ENCODE peak calls at places on chromosomes 7 and 10, in five cellular contexts. K, I, T, G and S are unnamed samples.

GRCh38 chr7:1873070-1873405 is 203.0 kb downstream of the ELFN1 start:
- DNase-seq in T (no peak), K (no peak), I (no peak), G (no peak), S (no peak)

GRCh38 chr10:76615049-76615448 is 1022.6 kb downstream of the KCNMA1 start:
- DNase-seq in G (no peak), I (no peak), K (no peak), T (no peak), S (no peak)

GRCh38 chr10:61617180-61617579 is 45.5 kb upstream of the CABCOCO1 start:
- DNase-seq in G (no peak), I (no peak), T (no peak), K (no peak), S (no peak)

GRCh38 chr10:21497177-21497807 is 28.2 kb downstream of the SKIDA1 start:
- DNase-seq in I (peak; percentile 62), G (peak; percentile 90), T (peak; percentile 86), K (peak; percentile 97), S (peak; percentile 73)

GRCh38 chr7:54986716-54987115 is 32.1 kb upstream of the EGFR start:
- DNase-seq in K (no peak), T (no peak), G (no peak), I (no peak), S (no peak)

GRCh38 chr10:43971306-43971705 is 322.6 kb upstream of the ZNF32 start:
- DNase-seq in K (no peak), T (no peak), I (no peak), G (no peak), S (no peak)

GRCh38 chr7:105673367-105674188 is 92.3 kb upstream of the EFCAB10 start:
- DNase-seq in G (peak; percentile 29), T (no peak), I (no peak), K (no peak), S (no peak)

GRCh38 chr7:105776986-105777910 is 99.2 kb downstream of the ATXN7L1 start:
- DNase-seq in I (peak; percentile 32), K (no peak), G (no peak), T (peak; percentile 66), S (peak; percentile 83)

GRCh38 chr7:102469972-102470825 is 5.4 kb downstream of the LRWD1 start:
- DNase-seq in G (no peak), I (no peak), K (no peak), T (no peak), S (no peak)

GRCh38 chr7:31935115-31935514 is 135.1 kb downstream of the PDE1C start:
- DNase-seq in I (no peak), T (peak; percentile 24), K (no peak), G (no peak), S (no peak)

GRCh38 chr7:112449353-112449752 is 907 bp upstream of the IFRD1 start:
- DNase-seq in T (no peak), I (peak; percentile 47), K (no peak), G (no peak), S (peak; percentile 49)

GRCh38 chr10:44393834-44394547 is 9.1 kb upstream of the CXCL12 start:
- DNase-seq in T (no peak), I (no peak), K (peak; percentile 62), G (no peak), S (no peak)

GRCh38 chr10:123158682-123159081 is 4.5 kb downstream of the BUB3 start:
- DNase-seq in G (no peak), T (no peak), K (no peak), I (no peak), S (no peak)

GRCh38 chr10:58508316-58508715 is 4.4 kb upstream of the BICC1 start:
- DNase-seq in G (no peak), K (no peak), I (peak; percentile 92), T (peak; percentile 94), S (peak; percentile 73)

GRCh38 chr7:112407261-112407660 is 43.0 kb upstream of the IFRD1 start:
- DNase-seq in I (no peak), K (no peak), G (no peak), T (no peak), S (no peak)

GRCh38 chr7:45015313-45015712 is 15.3 kb downstream of the CCM2 start:
- DNase-seq in I (no peak), K (no peak), T (no peak), G (no peak), S (no peak)

GRCh38 chr7:155201325-155202087 is 96.2 kb upstream of the INSIG1 start:
- DNase-seq in T (no peak), K (peak; percentile 68), G (no peak), I (no peak), S (no peak)

GRCh38 chr7:134890246-134891240 is 95.8 kb upstream of the AGBL3 start:
- DNase-seq in I (peak; percentile 57), T (peak; percentile 60), K (no peak), G (peak; percentile 51), S (peak; percentile 90)

GRCh38 chr10:125201108-125201524 is 40.8 kb upstream of the CTBP2 start:
- DNase-seq in K (peak; percentile 56), G (no peak), T (no peak), I (peak; percentile 61), S (peak; percentile 33)

GRCh38 chr7:102046373-102047117 is 229.1 kb downstream of the CUX1 start:
- DNase-seq in G (no peak), K (no peak), T (peak; percentile 5), I (peak; percentile 25), S (peak; percentile 22)

GRCh38 chr7:156640949-156641485 is 443 bp downstream of the RNF32 start:
- DNase-seq in G (no peak), K (no peak), I (peak; percentile 57), T (peak; percentile 29), S (peak; percentile 45)

GRCh38 chr10:7589748-7590147 is 77.0 kb downstream of the ITIH5 start:
- DNase-seq in T (no peak), I (no peak), K (no peak), G (no peak), S (no peak)

GRCh38 chr7:723541-723940 is 3.0 kb upstream of the DNAAF5 start:
- DNase-seq in K (no peak), G (no peak), T (no peak), I (no peak), S (no peak)

GRCh38 chr10:73017955-73018480 is 63.4 kb upstream of the PLA2G12B start:
- DNase-seq in T (peak; percentile 44), G (no peak), I (no peak), K (no peak), S (no peak)

GRCh38 chr7:3712841-3713240 is 411.8 kb downstream of the SDK1 start:
- DNase-seq in T (no peak), K (no peak), G (no peak), I (no peak), S (no peak)

GRCh38 chr7:19969859-19970493 is 196.6 kb upstream of the TMEM196 start:
- DNase-seq in K (no peak), T (peak; percentile 23), I (no peak), G (no peak), S (no peak)

GRCh38 chr7:111438369-111439289 is 123.7 kb downstream of the IMMP2L start:
- DNase-seq in G (no peak), K (no peak), T (peak; percentile 66), I (peak; percentile 84), S (peak; percentile 69)

GRCh38 chr7:115260381-115260780 is 338.5 kb downstream of the MDFIC start:
- DNase-seq in T (peak; percentile 18), I (peak; percentile 51), G (no peak), K (no peak), S (peak; percentile 58)

GRCh38 chr10:21978191-21978862 is 25.2 kb downstream of the DNAJC1 start:
- DNase-seq in G (no peak), T (peak; percentile 24), I (peak; percentile 81), K (no peak), S (peak; percentile 66)

GRCh38 chr10:130138479-130138866 is 2.3 kb downstream of the GLRX3 start:
- DNase-seq in K (no peak), I (peak; percentile 69), T (peak; percentile 29), G (no peak), S (peak; percentile 76)

GRCh38 chr10:49395741-49396665 is at the start of gene DRGX:
- DNase-seq in T (no peak), K (peak; percentile 48), I (no peak), G (no peak), S (no peak)
- H3K4me3 ChIP-seq in T (no peak within 1 kb of the TSS), K (no peak within 1 kb of the TSS), I (no peak within 1 kb of the TSS), G (peak within 1 kb of the TSS; percentile 37), S (no peak within 1 kb of the TSS)

GRCh38 chr7:47356261-47356660 is 225.7 kb downstream of the TNS3 start:
- DNase-seq in K (peak; percentile 12), G (no peak), I (no peak), T (no peak), S (no peak)
- TF ChIP-seq CTCF in K (no peak), G (no peak), I (no peak), T (no peak), S (no peak)

DNA sequence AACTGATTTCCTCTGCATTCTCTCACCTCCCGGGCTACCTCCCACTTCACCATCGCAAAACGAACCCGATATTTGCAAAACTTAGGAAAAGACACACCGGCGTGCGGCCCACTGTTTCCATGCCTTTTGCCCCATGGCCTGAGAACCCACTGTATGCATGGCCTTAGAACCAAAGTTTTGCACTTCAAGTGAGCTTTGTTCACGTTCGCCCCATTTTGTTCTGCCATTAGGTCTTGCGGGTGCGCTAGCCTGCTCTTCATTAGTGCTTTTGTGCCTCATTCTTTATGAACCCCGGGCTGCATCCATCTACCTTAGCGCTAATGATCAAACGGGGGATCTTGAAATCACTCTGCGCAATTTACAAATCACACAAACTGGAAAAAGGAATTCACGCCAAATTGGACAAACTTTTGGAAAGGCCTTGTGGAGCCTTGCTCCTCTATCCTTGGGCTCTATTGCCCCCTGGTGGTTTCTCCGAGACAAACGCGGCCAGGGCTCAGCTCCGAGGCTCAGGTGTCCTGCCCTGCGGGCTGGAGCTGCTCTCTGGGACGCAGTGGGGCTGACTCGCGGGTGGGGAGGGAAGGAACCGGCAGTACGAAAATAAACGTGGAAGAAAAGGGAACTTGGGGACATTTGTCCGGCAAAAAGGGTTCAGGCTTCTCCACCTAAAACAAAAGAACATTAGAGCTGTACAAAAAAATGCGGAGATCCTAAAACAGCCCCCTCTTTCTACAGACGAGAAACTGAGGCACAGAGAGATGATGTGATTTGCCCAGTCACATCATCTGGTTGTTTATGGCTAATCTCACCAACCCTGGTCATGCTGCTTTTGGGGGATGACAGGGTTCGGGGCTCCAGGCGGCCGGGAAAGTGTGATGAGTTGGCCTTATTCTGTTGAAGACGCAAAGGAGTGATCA is 300.4 kb upstream of the NFE2L3 start:
- DNase-seq in I (peak; percentile 76), T (peak; percentile 76), K (peak; percentile 96), G (peak; percentile 73), S (peak; percentile 88)
- H3K4me3 ChIP-seq in I (no peak overlapping the region), T (peak overlapping the region; percentile 7), K (no peak overlapping the region), G (peak overlapping the region; percentile 67), S (peak overlapping the region; percentile 1)

GRCh38 chr10:23294638-23295247 is 49.9 kb downstream of the C10orf67 start:
- DNase-seq in K (no peak), G (no peak), I (peak; percentile 16), T (peak; percentile 16), S (peak; percentile 20)
- TF ChIP-seq CTCF in K (no peak), G (no peak), I (peak; percentile 62), T (peak; percentile 61), S (peak; percentile 60)

GRCh38 chr10:126937026-126937425 is 31.8 kb downstream of the DOCK1 start:
- DNase-seq in I (no peak), K (no peak), G (no peak), T (no peak), S (no peak)
- H3K4me3 ChIP-seq in I (no peak overlapping the region), K (no peak overlapping the region), G (no peak overlapping the region), T (no peak overlapping the region), S (no peak overlapping the region)

GRCh38 chr7:68581417-68581816 is 1016.9 kb upstream of the AUTS2 start:
- DNase-seq in K (no peak), G (no peak), T (no peak), I (no peak), S (no peak)
- TF ChIP-seq CTCF in K (no peak), G (no peak), T (no peak), I (no peak), S (no peak)